ENCODE peak calls at places on chromosomes 16 and 17, in six cellular contexts. One of them, this sample, is unnamed.

GRCh38 chr17:35121315-35121714 is at the start of gene FNDC8:
- DNase-seq in cardiac muscle cell: no peak
- DNase-seq in HFFc6: no peak
- DNase-seq in stimulated activated naive CD8-positive, alpha-beta T cell treated with anti-CD3 and anti-CD28 coated beads, Interleukin-15, Interleukin-2, amounts not matched to agents 100 U/mL and 50 U/mL, for 24 hours: no peak
- DNase-seq in ELR: no peak
- DNase-seq in AG09309: no peak
- DNase-seq in this sample: no peak

GRCh38 chr16:67719778-67720144 is 645 bp upstream of the GFOD2 start:
- DNase-seq in AG09309: peak; percentile 10
- DNase-seq in cardiac muscle cell: peak; percentile 58
- DNase-seq in HFFc6: peak; percentile 66
- DNase-seq in stimulated activated naive CD8-positive, alpha-beta T cell treated with anti-CD3 and anti-CD28 coated beads, Interleukin-15, Interleukin-2, amounts not matched to agents 100 U/mL and 50 U/mL, for 24 hours: peak; percentile 28
- DNase-seq in ELR: peak; percentile 72
- DNase-seq in this sample: peak; percentile 61

GRCh38 chr16:83137326-83137770 is 510.6 kb downstream of the CDH13 start:
- DNase-seq in stimulated activated naive CD8-positive, alpha-beta T cell treated with anti-CD3 and anti-CD28 coated beads, Interleukin-15, Interleukin-2, amounts not matched to agents 100 U/mL and 50 U/mL, for 24 hours: no peak
- DNase-seq in cardiac muscle cell: peak; percentile 89
- DNase-seq in ELR: peak; percentile 83
- DNase-seq in AG09309: peak; percentile 47
- DNase-seq in HFFc6: peak; percentile 46
- DNase-seq in this sample: no peak

GRCh38 chr16:77496934-77497333 is 62.1 kb upstream of the ADAMTS18 start:
- DNase-seq in stimulated activated naive CD8-positive, alpha-beta T cell treated with anti-CD3 and anti-CD28 coated beads, Interleukin-15, Interleukin-2, amounts not matched to agents 100 U/mL and 50 U/mL, for 24 hours: no peak
- DNase-seq in AG09309: no peak
- DNase-seq in cardiac muscle cell: no peak
- DNase-seq in HFFc6: no peak
- DNase-seq in ELR: no peak
- DNase-seq in this sample: no peak

GRCh38 chr17:47229535-47230443 is 20.6 kb downstream of the MYL4 start:
- DNase-seq in HFFc6: peak; percentile 87
- DNase-seq in ELR: peak; percentile 97
- DNase-seq in AG09309: peak; percentile 82
- DNase-seq in cardiac muscle cell: peak; percentile 97
- DNase-seq in stimulated activated naive CD8-positive, alpha-beta T cell treated with anti-CD3 and anti-CD28 coated beads, Interleukin-15, Interleukin-2, amounts not matched to agents 100 U/mL and 50 U/mL, for 24 hours: peak; percentile 78
- DNase-seq in this sample: peak; percentile 89

GRCh38 chr16:64250866-64251265 is 871.0 kb downstream of the CDH11 start:
- DNase-seq in cardiac muscle cell: peak; percentile 17
- DNase-seq in stimulated activated naive CD8-positive, alpha-beta T cell treated with anti-CD3 and anti-CD28 coated beads, Interleukin-15, Interleukin-2, amounts not matched to agents 100 U/mL and 50 U/mL, for 24 hours: no peak
- DNase-seq in AG09309: peak; percentile 16
- DNase-seq in ELR: no peak
- DNase-seq in HFFc6: peak; percentile 27
- DNase-seq in this sample: no peak

GRCh38 chr16:28534542-28535373 is 4.0 kb downstream of the NUPR1 start:
- DNase-seq in HFFc6: no peak
- DNase-seq in ELR: no peak
- DNase-seq in cardiac muscle cell: peak; percentile 80
- DNase-seq in AG09309: peak; percentile 61
- DNase-seq in stimulated activated naive CD8-positive, alpha-beta T cell treated with anti-CD3 and anti-CD28 coated beads, Interleukin-15, Interleukin-2, amounts not matched to agents 100 U/mL and 50 U/mL, for 24 hours: no peak
- DNase-seq in this sample: no peak

GRCh38 chr17:7184091-7184488 is 4.9 kb upstream of the ASGR1 start:
- DNase-seq in AG09309: no peak
- DNase-seq in stimulated activated naive CD8-positive, alpha-beta T cell treated with anti-CD3 and anti-CD28 coated beads, Interleukin-15, Interleukin-2, amounts not matched to agents 100 U/mL and 50 U/mL, for 24 hours: no peak
- DNase-seq in ELR: no peak
- DNase-seq in cardiac muscle cell: no peak
- DNase-seq in HFFc6: no peak
- DNase-seq in this sample: no peak

GRCh38 chr17:68398731-68399637 is 58.3 kb downstream of the WIPI1 start:
- DNase-seq in stimulated activated naive CD8-positive, alpha-beta T cell treated with anti-CD3 and anti-CD28 coated beads, Interleukin-15, Interleukin-2, amounts not matched to agents 100 U/mL and 50 U/mL, for 24 hours: peak; percentile 58
- DNase-seq in ELR: peak; percentile 94
- DNase-seq in HFFc6: peak; percentile 71
- DNase-seq in AG09309: no peak
- DNase-seq in cardiac muscle cell: peak; percentile 86
- DNase-seq in this sample: peak; percentile 88

GRCh38 chr17:16285646-16286008 is 67.6 kb downstream of the CENPV start:
- DNase-seq in HFFc6: no peak
- DNase-seq in stimulated activated naive CD8-positive, alpha-beta T cell treated with anti-CD3 and anti-CD28 coated beads, Interleukin-15, Interleukin-2, amounts not matched to agents 100 U/mL and 50 U/mL, for 24 hours: no peak
- DNase-seq in AG09309: no peak
- DNase-seq in cardiac muscle cell: no peak
- DNase-seq in ELR: no peak
- DNase-seq in this sample: no peak

GRCh38 chr17:28182559-28182958 is 136.4 kb upstream of the TMEM97 start:
- DNase-seq in stimulated activated naive CD8-positive, alpha-beta T cell treated with anti-CD3 and anti-CD28 coated beads, Interleukin-15, Interleukin-2, amounts not matched to agents 100 U/mL and 50 U/mL, for 24 hours: no peak
- DNase-seq in HFFc6: no peak
- DNase-seq in ELR: no peak
- DNase-seq in cardiac muscle cell: no peak
- DNase-seq in AG09309: no peak
- DNase-seq in this sample: no peak

GRCh38 chr16:66692341-66692740 is 4.2 kb downstream of the CMTM4 start:
- DNase-seq in HFFc6: no peak
- DNase-seq in ELR: no peak
- DNase-seq in AG09309: no peak
- DNase-seq in cardiac muscle cell: no peak
- DNase-seq in stimulated activated naive CD8-positive, alpha-beta T cell treated with anti-CD3 and anti-CD28 coated beads, Interleukin-15, Interleukin-2, amounts not matched to agents 100 U/mL and 50 U/mL, for 24 hours: no peak
- DNase-seq in this sample: no peak

GRCh38 chr17:63702616-63703015 is 2.7 kb upstream of the LIMD2 start:
- DNase-seq in HFFc6: no peak
- DNase-seq in AG09309: no peak
- DNase-seq in ELR: no peak
- DNase-seq in stimulated activated naive CD8-positive, alpha-beta T cell treated with anti-CD3 and anti-CD28 coated beads, Interleukin-15, Interleukin-2, amounts not matched to agents 100 U/mL and 50 U/mL, for 24 hours: no peak
- DNase-seq in cardiac muscle cell: no peak
- DNase-seq in this sample: no peak

GRCh38 chr17:12114686-12115418 is 94.2 kb downstream of the MAP2K4 start:
- DNase-seq in AG09309: no peak
- DNase-seq in HFFc6: no peak
- DNase-seq in ELR: no peak
- DNase-seq in cardiac muscle cell: no peak
- DNase-seq in stimulated activated naive CD8-positive, alpha-beta T cell treated with anti-CD3 and anti-CD28 coated beads, Interleukin-15, Interleukin-2, amounts not matched to agents 100 U/mL and 50 U/mL, for 24 hours: no peak
- DNase-seq in this sample: no peak

GRCh38 chr17:78839762-78840529 is 668 bp downstream of the USP36 start:
- DNase-seq in cardiac muscle cell: peak; percentile 69
- DNase-seq in stimulated activated naive CD8-positive, alpha-beta T cell treated with anti-CD3 and anti-CD28 coated beads, Interleukin-15, Interleukin-2, amounts not matched to agents 100 U/mL and 50 U/mL, for 24 hours: peak; percentile 54
- DNase-seq in ELR: peak; percentile 63
- DNase-seq in AG09309: no peak
- DNase-seq in HFFc6: peak; percentile 27
- DNase-seq in this sample: peak; percentile 48